ENCODE peak calls at places on chromosomes 4 and X, in seven cellular contexts. One of them, this sample, is unnamed.
A peak's percentile ranks its signal among the peaks of the same experiment; 100 is the strongest.

GRCh38 chr4:2462218-2462991 is 6.5 kb upstream of the RNF4 start:
- DNase-seq in right cardiac atrium: peak; percentile 88
- DNase-seq in activated T-cell treated with anti-CD3 and anti-CD28 coated beads, Interleukin-2, amount 50 U/mL, for 1 hour: peak; percentile 78
- DNase-seq in GM03348: peak; percentile 93
- DNase-seq in EL: peak; percentile 71
- DNase-seq in upper lobe of right lung: peak; percentile 82
- DNase-seq in fibroblast of the aortic adventitia: peak; percentile 68
- DNase-seq in this sample: peak; percentile 91

GRCh38 chr4:126799971-126800722 is 832.6 kb upstream of the INTU start:
- DNase-seq in right cardiac atrium: no peak
- DNase-seq in activated T-cell treated with anti-CD3 and anti-CD28 coated beads, Interleukin-2, amount 50 U/mL, for 1 hour: no peak
- DNase-seq in GM03348: no peak
- DNase-seq in EL: peak; percentile 33
- DNase-seq in upper lobe of right lung: no peak
- DNase-seq in fibroblast of the aortic adventitia: peak; percentile 75
- DNase-seq in this sample: no peak

GRCh38 chr4:77073106-77073858 is 2.5 kb downstream of the CCNI start:
- DNase-seq in right cardiac atrium: no peak
- DNase-seq in activated T-cell treated with anti-CD3 and anti-CD28 coated beads, Interleukin-2, amount 50 U/mL, for 1 hour: no peak
- DNase-seq in GM03348: no peak
- DNase-seq in EL: peak; percentile 36
- DNase-seq in upper lobe of right lung: no peak
- DNase-seq in fibroblast of the aortic adventitia: peak; percentile 64
- DNase-seq in this sample: no peak

GRCh38 chr4:13665711-13666660 is 38.5 kb upstream of the BOD1L1 start:
- DNase-seq in right cardiac atrium: no peak
- DNase-seq in activated T-cell treated with anti-CD3 and anti-CD28 coated beads, Interleukin-2, amount 50 U/mL, for 1 hour: no peak
- DNase-seq in GM03348: no peak
- DNase-seq in EL: peak; percentile 47
- DNase-seq in upper lobe of right lung: no peak
- DNase-seq in fibroblast of the aortic adventitia: no peak
- DNase-seq in this sample: no peak

GRCh38 chr4:21134994-21135393 is 434.7 kb downstream of the PACRGL start:
- DNase-seq in right cardiac atrium: no peak
- DNase-seq in activated T-cell treated with anti-CD3 and anti-CD28 coated beads, Interleukin-2, amount 50 U/mL, for 1 hour: no peak
- DNase-seq in GM03348: peak; percentile 19
- DNase-seq in EL: peak; percentile 31
- DNase-seq in upper lobe of right lung: no peak
- DNase-seq in fibroblast of the aortic adventitia: no peak
- DNase-seq in this sample: no peak

GRCh38 chr4:78565971-78566372 is 14.4 kb downstream of the ANXA3 start:
- DNase-seq in right cardiac atrium: no peak
- DNase-seq in activated T-cell treated with anti-CD3 and anti-CD28 coated beads, Interleukin-2, amount 50 U/mL, for 1 hour: no peak
- DNase-seq in GM03348: peak; percentile 84
- DNase-seq in EL: peak; percentile 62
- DNase-seq in upper lobe of right lung: no peak
- DNase-seq in fibroblast of the aortic adventitia: peak; percentile 82
- DNase-seq in this sample: no peak

GRCh38 chrX:12245650-12246645 is 107.7 kb downstream of the FRMPD4 start:
- DNase-seq in right cardiac atrium: no peak
- DNase-seq in activated T-cell treated with anti-CD3 and anti-CD28 coated beads, Interleukin-2, amount 50 U/mL, for 1 hour: no peak
- DNase-seq in GM03348: peak; percentile 48
- DNase-seq in EL: peak; percentile 84
- DNase-seq in upper lobe of right lung: no peak
- DNase-seq in fibroblast of the aortic adventitia: peak; percentile 76
- DNase-seq in this sample: no peak

GRCh38 chr4:109007976-109008375 is 245.1 kb upstream of the ETNPPL start:
- DNase-seq in right cardiac atrium: no peak
- DNase-seq in activated T-cell treated with anti-CD3 and anti-CD28 coated beads, Interleukin-2, amount 50 U/mL, for 1 hour: no peak
- DNase-seq in GM03348: no peak
- DNase-seq in EL: no peak
- DNase-seq in upper lobe of right lung: no peak
- DNase-seq in fibroblast of the aortic adventitia: no peak
- DNase-seq in this sample: no peak

GRCh38 chr4:150115851-150116250 is 37.6 kb downstream of the DCLK2 start:
- DNase-seq in right cardiac atrium: no peak
- DNase-seq in activated T-cell treated with anti-CD3 and anti-CD28 coated beads, Interleukin-2, amount 50 U/mL, for 1 hour: no peak
- DNase-seq in GM03348: no peak
- DNase-seq in EL: peak; percentile 49
- DNase-seq in upper lobe of right lung: no peak
- DNase-seq in fibroblast of the aortic adventitia: no peak
- DNase-seq in this sample: no peak

GRCh38 chr4:70746179-70746839 is 24.5 kb downstream of the RUFY3 start:
- DNase-seq in right cardiac atrium: no peak
- DNase-seq in activated T-cell treated with anti-CD3 and anti-CD28 coated beads, Interleukin-2, amount 50 U/mL, for 1 hour: no peak
- DNase-seq in GM03348: peak; percentile 9
- DNase-seq in EL: peak; percentile 52
- DNase-seq in upper lobe of right lung: peak; percentile 77
- DNase-seq in fibroblast of the aortic adventitia: peak; percentile 59
- DNase-seq in this sample: no peak

GRCh38 chr4:148776944-148777343 is 334.7 kb upstream of the NR3C2 start:
- DNase-seq in right cardiac atrium: no peak
- DNase-seq in activated T-cell treated with anti-CD3 and anti-CD28 coated beads, Interleukin-2, amount 50 U/mL, for 1 hour: no peak
- DNase-seq in GM03348: peak; percentile 41
- DNase-seq in EL: peak; percentile 25
- DNase-seq in upper lobe of right lung: no peak
- DNase-seq in fibroblast of the aortic adventitia: peak; percentile 70
- DNase-seq in this sample: no peak

GRCh38 chr4:16707874-16708273 is 190.6 kb downstream of the LDB2 start:
- DNase-seq in right cardiac atrium: no peak
- DNase-seq in activated T-cell treated with anti-CD3 and anti-CD28 coated beads, Interleukin-2, amount 50 U/mL, for 1 hour: no peak
- DNase-seq in GM03348: peak; percentile 37
- DNase-seq in EL: no peak
- DNase-seq in upper lobe of right lung: no peak
- DNase-seq in fibroblast of the aortic adventitia: peak; percentile 84
- DNase-seq in this sample: no peak

GRCh38 chr4:37960098-37960497 is at the start of gene PTTG2:
- DNase-seq in right cardiac atrium: no peak
- DNase-seq in activated T-cell treated with anti-CD3 and anti-CD28 coated beads, Interleukin-2, amount 50 U/mL, for 1 hour: no peak
- DNase-seq in GM03348: no peak
- DNase-seq in EL: no peak
- DNase-seq in upper lobe of right lung: no peak
- DNase-seq in fibroblast of the aortic adventitia: no peak
- DNase-seq in this sample: no peak

This sample was measured in spleen.